ENCODE peak calls at places on chromosomes 6 and 20, in ten cellular contexts. I, U, D, C, N, A, M, H, X and J are unnamed samples.
A peak's percentile ranks its signal among the peaks of the same experiment; 100 is the strongest.

GRCh38 chr6:41733349-41733706 is 2.1 kb downstream of the TFEB start:
- DNase-seq in X (no peak), M (no peak), H (no peak), A (no peak), U (no peak), D (no peak), I (peak; percentile 47), C (no peak), N (no peak), J (no peak)

GRCh38 chr6:56528412-56528841 is 114.3 kb downstream of the DST start:
- DNase-seq in D (no peak), X (no peak), C (no peak), H (peak; percentile 70), I (no peak), N (no peak), U (no peak), M (peak; percentile 14), A (no peak), J (no peak)

GRCh38 chr20:1332749-1333300 is 3.9 kb upstream of the SDCBP2 start:
- DNase-seq in U (no peak), H (no peak), A (no peak), N (no peak), D (no peak), I (peak; percentile 13), X (no peak), M (no peak), C (no peak), J (no peak)

GRCh38 chr6:165729307-165729936 is 66.4 kb upstream of the PDE10A start:
- DNase-seq in D (peak; percentile 67), U (no peak), N (no peak), H (no peak), I (no peak), C (no peak), A (peak; percentile 8), M (peak; percentile 64), X (no peak), J (no peak)

GRCh38 chr6:73746776-73747175 is 50.8 kb downstream of the CD109 start:
- DNase-seq in U (no peak), I (no peak), X (no peak), C (no peak), D (no peak), N (no peak), M (no peak), H (no peak), A (no peak), J (no peak)

GRCh38 chr20:3800256-3800877 is 4.3 kb downstream of the CDC25B start:
- DNase-seq in X (no peak), D (no peak), A (no peak), U (no peak), N (no peak), C (no peak), H (no peak), I (no peak), M (no peak), J (no peak)

GRCh38 chr6:139569561-139569960 is 195.1 kb upstream of the CITED2 start:
- DNase-seq in D (no peak), X (no peak), C (no peak), A (no peak), I (no peak), H (no peak), U (no peak), N (no peak), M (peak; percentile 44), J (no peak)

GRCh38 chr6:7283676-7284075 is 29.3 kb downstream of the SSR1 start:
- DNase-seq in X (no peak), D (no peak), H (no peak), A (no peak), U (no peak), C (no peak), M (no peak), I (no peak), N (no peak), J (no peak)

GRCh38 chr20:19590382-19590781 is 167.7 kb upstream of the RIN2 start:
- DNase-seq in D (no peak), H (no peak), N (no peak), U (no peak), X (no peak), M (no peak), A (no peak), I (no peak), C (no peak), J (no peak)

GRCh38 chr6:41162687-41163418 is at the start of gene TREM2:
- DNase-seq in X (no peak), H (no peak), M (no peak), N (no peak), I (no peak), U (no peak), D (no peak), A (no peak), C (no peak), J (no peak)

GRCh38 chr20:25220021-25220730 is 24.7 kb downstream of the ENTPD6 start:
- DNase-seq in U (no peak), M (no peak), I (no peak), H (no peak), N (no peak), C (no peak), D (no peak), A (peak; percentile 16), X (no peak), J (no peak)

GRCh38 chr6:83824388-83824801 is 28.8 kb upstream of the RIPPLY2 start:
- DNase-seq in U (no peak), N (no peak), C (peak; percentile 24), D (peak; percentile 3), X (no peak), I (no peak), H (no peak), A (no peak), M (peak; percentile 54), J (no peak)

GRCh38 chr20:24109008-24109407 is 120.4 kb upstream of the GGTLC1 start:
- DNase-seq in I (no peak), M (no peak), H (no peak), A (no peak), C (no peak), D (no peak), U (peak; percentile 60), X (no peak), N (no peak), J (no peak)

GRCh38 chr6:35967059-35967769 is 46.3 kb upstream of the SRPK1 start:
- DNase-seq in H (no peak), A (no peak), C (no peak), X (no peak), D (no peak), N (no peak), I (peak; percentile 80), M (no peak), U (no peak), J (no peak)

GRCh38 chr20:48616481-48616880 is 211.3 kb downstream of the PREX1 start:
- DNase-seq in X (no peak), D (no peak), H (no peak), I (no peak), M (no peak), A (no peak), N (no peak), C (no peak), U (no peak), J (no peak)

GRCh38 chr6:30006170-30007131 is 54.6 kb upstream of the POLR1H start:
- DNase-seq in H (no peak), M (no peak), N (no peak), A (peak; percentile 17), U (no peak), D (peak; percentile 44), I (no peak), X (no peak), C (no peak), J (no peak)

GRCh38 chr6:140774080-140774505 is 1358.6 kb upstream of the GJE1 start:
- DNase-seq in D (no peak), A (no peak), H (peak; percentile 32), M (peak; percentile 29), X (no peak), I (peak; percentile 61), U (no peak), C (peak; percentile 58), N (no peak), J (no peak)

GRCh38 chr20:38267251-38267650 is 6.7 kb upstream of the KIAA1755 start:
- DNase-seq in U (no peak), N (no peak), X (no peak), A (no peak), H (no peak), D (no peak), C (no peak), I (no peak), M (no peak), J (no peak)

GRCh38 chr6:156407334-156407733 is 369.8 kb upstream of the ARID1B start:
- DNase-seq in I (no peak), M (no peak), C (no peak), D (no peak), H (no peak), A (no peak), U (no peak), N (no peak), X (no peak), J (no peak)

GRCh38 chr20:46573788-46574581 is 23.5 kb upstream of the OCSTAMP start:
- DNase-seq in D (no peak), I (no peak), A (no peak), U (no peak), H (no peak), N (no peak), X (no peak), M (no peak), C (no peak), J (no peak)

GRCh38 chr6:138805431-138805830 is 9.5 kb downstream of the ECT2L start:
- DNase-seq in I (no peak), A (no peak), C (no peak), D (no peak), U (no peak), H (peak; percentile 65), M (no peak), N (no peak), X (no peak), J (no peak)